ENCODE peak calls at places on chromosomes 6 and 20, in eight cellular contexts. B is GM23338, S is mammary epithelial cell, U is HCT116, G is PC-9, A is GM23248, P is hepatocyte, Z is astrocyte. D is an unnamed sample.

GRCh38 chr6:150915868-150916267 is 50.4 kb downstream of the MTHFD1L start:
- DNase-seq in B (no peak), S (peak), U (no peak), G (no peak), A (peak), P (no peak), Z (peak), D (no peak)

GRCh38 chr20:6008254-6008653 is 45.6 kb downstream of the LRRN4 start:
- DNase-seq in B (no peak), S (peak), U (no peak), G (peak), A (peak), P (peak), Z (peak), D (no peak)

GRCh38 chr6:56259163-56259562 is 11.8 kb upstream of the COL21A1 start:
- DNase-seq in B (peak), S (no peak), U (no peak), G (no peak), A (no peak), P (no peak), Z (peak), D (no peak)

GRCh38 chr6:155265843-155266535 is 2.2 kb downstream of the CLDN20 start:
- DNase-seq in B (peak), S (no peak), U (no peak), G (no peak), A (peak), P (no peak), Z (no peak), D (no peak)

GRCh38 chr20:33929917-33930316 is 63.8 kb upstream of the RALY start:
- DNase-seq in B (peak), S (no peak), U (no peak), G (no peak), A (no peak), P (no peak), Z (no peak), D (no peak)

GRCh38 chr20:50224553-50225255 is 34.1 kb downstream of the CEBPB start:
- DNase-seq in B (peak), S (peak), U (no peak), G (no peak), A (peak), P (peak), Z (peak), D (no peak)

GRCh38 chr6:111565316-111566221 is 40.1 kb downstream of the TRAF3IP2 start:
- DNase-seq in B (peak), S (no peak), U (no peak), G (no peak), A (no peak), P (peak), Z (no peak), D (peak)

GRCh38 chr6:149395185-149395584 is 4.9 kb upstream of the SUMO4 start:
- DNase-seq in B (no peak), S (no peak), U (no peak), G (no peak), A (no peak), P (no peak), Z (no peak), D (no peak)

GRCh38 chr20:35237486-35237885 is 11.0 kb downstream of the MMP24 start:
- DNase-seq in B (no peak), S (no peak), U (no peak), G (no peak), A (peak), P (no peak), Z (no peak), D (no peak)

GRCh38 chr6:52504778-52505127 is 72.1 kb downstream of the TRAM2 start:
- DNase-seq in B (no peak), S (no peak), U (no peak), G (no peak), A (no peak), P (no peak), Z (no peak), D (no peak)

GRCh38 chr6:145866449-145867401 is 52.1 kb upstream of the FBXO30 start:
- DNase-seq in B (no peak), S (no peak), U (no peak), G (no peak), A (no peak), P (no peak), Z (no peak), D (peak)

GRCh38 chr6:3501826-3502505 is 45.1 kb upstream of the SLC22A23 start:
- DNase-seq in B (no peak), S (no peak), U (no peak), G (no peak), A (no peak), P (no peak), Z (no peak), D (no peak)

GRCh38 chr6:29071831-29072723 is 15.0 kb downstream of the OR2B3 start:
- DNase-seq in B (peak), S (peak), U (peak), G (peak), A (peak), P (peak), Z (no peak), D (no peak)

GRCh38 chr6:708237-708598 is 15.3 kb upstream of the EXOC2 start:
- DNase-seq in B (no peak), S (no peak), U (no peak), G (no peak), A (no peak), P (no peak), Z (no peak), D (no peak)

GRCh38 chr6:43608310-43608763 is 20.7 kb downstream of the GTPBP2 start:
- DNase-seq in B (peak), S (peak), U (peak), G (peak), A (peak), P (peak), Z (peak), D (peak)

GRCh38 chr6:80742481-80742880 is 636.0 kb downstream of the BCKDHB start:
- DNase-seq in B (peak), S (peak), U (peak), G (no peak), A (peak), P (peak), Z (peak), D (peak)

GRCh38 chr20:35009665-35010328 is 54.1 kb downstream of the MYH7B start:
- DNase-seq in B (no peak), S (no peak), U (no peak), G (no peak), A (no peak), P (no peak), Z (no peak), D (no peak)

GRCh38 chr20:37755665-37756064 is 61.8 kb downstream of the CTNNBL1 start:
- DNase-seq in B (no peak), S (no peak), U (no peak), G (no peak), A (peak), P (peak), Z (no peak), D (no peak)

GRCh38 chr6:99369533-99369932 is 20.1 kb upstream of the FAXC start:
- DNase-seq in B (peak), S (no peak), U (no peak), G (no peak), A (no peak), P (no peak), Z (no peak), D (no peak)

GRCh38 chr6:138400326-138400725 is 3.7 kb upstream of the HEBP2 start:
- DNase-seq in B (no peak), S (no peak), U (no peak), G (no peak), A (no peak), P (no peak), Z (no peak), D (no peak)

GRCh38 chr6:14706378-14706929 is 539.4 kb upstream of the JARID2 start:
- DNase-seq in B (no peak), S (peak), U (peak), G (peak), A (peak), P (peak), Z (peak), D (no peak)

GRCh38 chr20:45629496-45630100 is at the start of gene WFDC10A:
- DNase-seq in B (peak), S (peak), U (peak), G (peak), A (peak), P (peak), Z (peak), D (peak)

GRCh38 chr20:17431621-17432364 is 99.4 kb downstream of the BFSP1 start:
- DNase-seq in B (peak), S (peak), U (peak), G (peak), A (peak), P (peak), Z (peak), D (peak)

GRCh38 chr6:12635813-12636212 is 80.8 kb upstream of the PHACTR1 start:
- DNase-seq in B (no peak), S (no peak), U (no peak), G (no peak), A (peak), P (no peak), Z (peak), D (no peak)

GRCh38 chr6:36545767-36546663 is 1.3 kb downstream of the STK38 start:
- DNase-seq in B (peak), S (peak), U (no peak), G (no peak), A (peak), P (peak), Z (no peak), D (peak)

GRCh38 chr6:2460216-2460734 is 214.9 kb upstream of the GMDS start:
- DNase-seq in B (no peak), S (no peak), U (no peak), G (no peak), A (no peak), P (no peak), Z (peak), D (no peak)

GRCh38 chr20:64080013-64080812 is at the start of gene OPRL1:
- DNase-seq in B (peak), S (no peak), U (no peak), G (no peak), A (peak), P (no peak), Z (no peak), D (no peak)

GRCh38 chr6:89494131-89494793 is 61.3 kb downstream of the ANKRD6 start:
- DNase-seq in B (peak), S (no peak), U (no peak), G (no peak), A (no peak), P (no peak), Z (no peak), D (no peak)

GRCh38 chr20:48623906-48624265 is 203.9 kb downstream of the PREX1 start:
- DNase-seq in B (no peak), S (no peak), U (no peak), G (no peak), A (no peak), P (no peak), Z (no peak), D (no peak)

GRCh38 chr6:15329154-15329781 is 83.4 kb downstream of the JARID2 start:
- DNase-seq in B (no peak), S (peak), U (no peak), G (no peak), A (peak), P (no peak), Z (peak), D (no peak)

GRCh38 chr6:149060300-149060984 is 257.1 kb upstream of the TAB2 start:
- DNase-seq in B (no peak), S (no peak), U (no peak), G (peak), A (no peak), P (no peak), Z (no peak), D (peak)

GRCh38 chr6:135269399-135270005 is 88.4 kb downstream of the MYB start:
- DNase-seq in B (no peak), S (no peak), U (no peak), G (no peak), A (no peak), P (no peak), Z (no peak), D (no peak)

GRCh38 chr20:22743426-22743825 is 159.1 kb upstream of the FOXA2 start:
- DNase-seq in B (no peak), S (peak), U (no peak), G (no peak), A (no peak), P (no peak), Z (no peak), D (no peak)

GRCh38 chr20:63846128-63846771 is 15.0 kb upstream of the ABHD16B start:
- DNase-seq in B (peak), S (no peak), U (no peak), G (peak), A (peak), P (peak), Z (no peak), D (no peak)

GRCh38 chr6:4369616-4370015 is 234.2 kb upstream of the ECI2 start:
- DNase-seq in B (no peak), S (peak), U (no peak), G (peak), A (peak), P (no peak), Z (peak), D (no peak)

GRCh38 chr6:20028562-20028961 is 183.7 kb downstream of the MBOAT1 start:
- DNase-seq in B (no peak), S (no peak), U (no peak), G (no peak), A (no peak), P (no peak), Z (no peak), D (no peak)

GRCh38 chr20:19427480-19427879 is 215.0 kb downstream of the SLC24A3 start:
- DNase-seq in B (peak), S (no peak), U (no peak), G (no peak), A (peak), P (peak), Z (no peak), D (no peak)

GRCh38 chr6:70547313-70547712 is 19.4 kb upstream of the SDHAF4 start:
- DNase-seq in B (peak), S (no peak), U (no peak), G (no peak), A (peak), P (peak), Z (peak), D (no peak)

GRCh38 chr6:123838612-123839279 is 35.1 kb downstream of the NKAIN2 start:
- DNase-seq in B (peak), S (no peak), U (no peak), G (no peak), A (no peak), P (no peak), Z (no peak), D (no peak)

GRCh38 chr20:41006936-41007871 is 21.4 kb upstream of the TOP1 start:
- DNase-seq in B (no peak), S (no peak), U (no peak), G (no peak), A (no peak), P (no peak), Z (no peak), D (no peak)
- H3K27ac ChIP-seq in B (no peak), S (no peak), U (peak), G (peak), A (no peak), P (no peak), Z (no peak), D (no peak)

GRCh38 chr20:62472343-62473199 is 3.2 kb downstream of the GATA5 start:
- DNase-seq in B (no peak), S (no peak), U (no peak), G (no peak), A (no peak), P (no peak), Z (no peak), D (no peak)
- TF ChIP-seq EZH2 in B (no peak), S (no peak), U (no peak), G (no peak), A (no peak), P (no peak), Z (no peak), D (no peak)

GRCh38 chr6:46657642-46658041 is 4.9 kb downstream of the SLC25A27 start:
- DNase-seq in B (no peak), S (no peak), U (no peak), G (no peak), A (no peak), P (no peak), Z (no peak), D (no peak)
- H3K27ac ChIP-seq in B (no peak), S (no peak), U (no peak), G (no peak), A (no peak), P (no peak), Z (no peak), D (no peak)

DNA sequence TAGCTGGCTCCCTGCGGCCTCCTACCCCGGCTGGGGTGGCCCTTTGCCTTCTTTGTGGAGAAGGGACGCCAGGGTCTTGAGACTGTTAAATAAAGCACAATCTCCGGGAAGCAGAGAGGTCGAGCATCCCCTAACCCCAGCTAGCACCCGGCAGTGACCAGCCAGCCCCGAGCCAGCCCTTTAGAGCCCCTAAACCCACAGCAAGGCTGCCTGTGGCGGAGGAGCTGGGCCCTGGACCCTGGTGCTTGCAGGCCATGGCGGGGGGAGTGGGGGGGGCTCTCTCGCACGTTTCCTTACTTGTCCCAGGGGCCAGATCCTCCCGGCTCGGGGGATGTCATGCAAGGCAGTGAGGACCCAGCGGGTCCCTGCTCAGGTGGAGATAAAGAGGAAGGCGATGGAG is 49.2 kb upstream of the GATA5 start:
- DNase-seq in B (no peak), S (no peak), U (no peak), G (no peak), A (no peak), P (no peak), Z (no peak), D (no peak)
- TF ChIP-seq EZH2 in B (no peak), S (no peak), U (no peak), G (no peak), A (no peak), P (no peak), Z (no peak), D (no peak)

GRCh38 chr6:143747347-143747842 is 69.6 kb downstream of the PHACTR2 start:
- DNase-seq in B (peak), S (no peak), U (no peak), G (no peak), A (no peak), P (peak), Z (no peak), D (no peak)
- H3K27ac ChIP-seq in B (peak), S (no peak), U (no peak), G (no peak), A (no peak), P (peak), Z (no peak), D (no peak)

D was measured in DND-41.